ENCODE peak calls at places on chromosomes 6 and 20, in six cellular contexts. E is bronchial epithelial cell, X is colonic mucosa, B is WERI-Rb-1, T is left ventricle myocardium inferior, A is OCI-LY7. O is an unnamed sample.

GRCh38 chr6:42221546-42221945 is 3.9 kb upstream of the MRPS10 start:
- DNase-seq in B (no peak), T (no peak), X (no peak), A (no peak), E (peak; percentile 80), O (no peak)

GRCh38 chr6:35552285-35552917 is 39.7 kb upstream of the TULP1 start:
- DNase-seq in B (peak; percentile 78), E (peak; percentile 48), T (no peak), X (peak; percentile 57), A (peak; percentile 39), O (peak; percentile 56)

GRCh38 chr6:33620158-33620583 is 951 bp upstream of the ITPR3 start:
- DNase-seq in E (no peak), T (no peak), X (peak; percentile 69), A (peak; percentile 61), B (peak; percentile 65), O (no peak)

GRCh38 chr6:46563924-46564323 is 72.7 kb upstream of the RCAN2 start:
- DNase-seq in X (no peak), E (no peak), B (no peak), A (no peak), T (no peak), O (no peak)

GRCh38 chr20:11274137-11274536 is 600.3 kb upstream of the JAG1 start:
- DNase-seq in E (peak; percentile 70), B (peak; percentile 59), A (peak; percentile 9), X (peak; percentile 34), T (no peak), O (peak; percentile 66)

GRCh38 chr6:135583256-135583758 is 85.8 kb upstream of the AHI1 start:
- DNase-seq in A (no peak), B (no peak), T (no peak), X (no peak), E (peak; percentile 74), O (peak; percentile 62)

GRCh38 chr6:2197177-2197671 is 48.2 kb downstream of the GMDS start:
- DNase-seq in T (no peak), B (no peak), A (no peak), E (peak; percentile 40), X (no peak), O (peak; percentile 74)

GRCh38 chr6:17456711-17457110 is 63.3 kb downstream of the CAP2 start:
- DNase-seq in B (no peak), X (no peak), A (no peak), T (no peak), E (no peak), O (no peak)

GRCh38 chr20:10060223-10060622 is 25.4 kb downstream of the ANKEF1 start:
- DNase-seq in E (no peak), T (no peak), X (no peak), B (no peak), A (peak; percentile 71), O (no peak)

GRCh38 chr6:119449253-119450156 is 99.9 kb upstream of the MAN1A1 start:
- DNase-seq in A (peak; percentile 53), E (no peak), T (no peak), B (no peak), X (no peak), O (no peak)

GRCh38 chr6:46129301-46129633 is 522 bp upstream of the ENPP4 start:
- DNase-seq in X (no peak), A (peak; percentile 27), E (peak; percentile 30), T (no peak), B (no peak), O (no peak)

GRCh38 chr6:76120302-76120701 is 47.8 kb upstream of the IMPG1 start:
- DNase-seq in E (no peak), T (no peak), A (no peak), X (no peak), B (no peak), O (no peak)

GRCh38 chr6:7243188-7243942 is 69.6 kb downstream of the SSR1 start:
- DNase-seq in A (peak; percentile 75), E (peak; percentile 66), T (no peak), B (peak; percentile 87), X (peak; percentile 63), O (peak; percentile 70)

GRCh38 chr6:114218421-114218820 is 124.4 kb downstream of the HS3ST5 start:
- DNase-seq in E (no peak), B (no peak), T (no peak), A (no peak), X (no peak), O (no peak)

GRCh38 chr6:88358846-88359245 is 192.7 kb upstream of the CNR1 start:
- DNase-seq in T (no peak), A (no peak), B (no peak), E (peak; percentile 18), X (no peak), O (peak; percentile 77)

GRCh38 chr20:63944078-63944941 is 11.9 kb downstream of the UCKL1 start:
- DNase-seq in E (no peak), A (no peak), T (no peak), B (no peak), X (no peak), O (no peak)

GRCh38 chr20:22717466-22717865 is 133.1 kb upstream of the FOXA2 start:
- DNase-seq in A (no peak), E (peak; percentile 55), T (no peak), X (peak; percentile 73), B (no peak), O (no peak)

GRCh38 chr6:39887692-39888450 is 46.4 kb downstream of the MOCS1 start:
- DNase-seq in A (no peak), B (no peak), X (peak; percentile 34), E (peak; percentile 39), T (peak; percentile 79), O (peak; percentile 87)

GRCh38 chr6:140026561-140026960 is 652.1 kb upstream of the CITED2 start:
- DNase-seq in X (no peak), A (no peak), B (no peak), T (no peak), E (no peak), O (no peak)

GRCh38 chr6:22828179-22829062 is 259.1 kb downstream of the HDGFL1 start:
- DNase-seq in E (peak; percentile 99), T (no peak), A (no peak), B (peak; percentile 80), X (peak; percentile 23), O (peak; percentile 94)

GRCh38 chr6:42211726-42212125 is 5.9 kb downstream of the MRPS10 start:
- DNase-seq in A (no peak), T (no peak), X (no peak), B (no peak), E (no peak), O (no peak)

GRCh38 chr20:19397676-19398075 is 185.2 kb downstream of the SLC24A3 start:
- DNase-seq in E (peak; percentile 18), A (peak; percentile 5), B (no peak), T (no peak), X (no peak), O (no peak)

GRCh38 chr6:74091133-74091793 is 395.3 kb downstream of the CD109 start:
- DNase-seq in T (no peak), B (no peak), E (peak; percentile 50), A (peak; percentile 45), X (no peak), O (peak; percentile 64)

GRCh38 chr6:157669747-157670216 is 153.3 kb upstream of the SNX9 start:
- DNase-seq in A (no peak), B (peak; percentile 42), T (peak; percentile 87), X (peak; percentile 76), E (peak; percentile 37), O (peak; percentile 72)

GRCh38 chr6:143283887-143284640 is 166.4 kb downstream of the ADAT2 start:
- DNase-seq in B (no peak), X (no peak), T (no peak), E (no peak), A (no peak), O (peak; percentile 30)

DNA sequence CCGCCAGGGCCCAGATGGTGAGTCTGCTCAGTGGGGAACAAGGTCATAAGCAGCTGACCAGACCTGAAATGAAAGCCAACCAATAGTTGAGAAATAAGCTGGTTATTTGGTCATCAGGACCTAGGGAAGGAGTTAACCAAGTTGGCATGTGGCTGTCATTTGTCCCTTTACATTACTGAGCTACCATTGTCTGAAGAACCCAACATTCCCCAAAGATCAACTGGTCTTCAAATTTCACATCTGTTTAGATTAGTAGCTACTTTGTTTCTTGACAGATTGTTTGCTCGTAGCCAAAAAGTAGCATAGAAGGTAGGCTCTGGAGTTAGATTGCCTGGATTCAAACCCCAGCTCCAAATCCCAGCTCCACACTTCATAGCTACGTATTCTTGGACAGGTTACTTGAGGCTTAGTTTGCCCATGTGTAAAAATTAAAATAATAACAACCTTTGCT is 1.0 kb downstream of the NFKBIL1 start:
- DNase-seq in T (no peak), A (no peak), B (no peak), E (no peak), X (no peak), O (no peak)
- H3K4me3 ChIP-seq in T (peak overlapping the region; percentile 70), A (peak overlapping the region; percentile 67), B (no peak overlapping the region), E (no peak overlapping the region), X (no peak overlapping the region), O (peak overlapping the region; percentile 41)

GRCh38 chr20:50138479-50139393 is 14.8 kb downstream of the PEDS1 start:
- DNase-seq in B (no peak), X (no peak), T (no peak), A (no peak), E (no peak), O (no peak)
- TF ChIP-seq CTCF in B (no peak), X (no peak), T (peak; percentile 16), A (no peak), E (no peak), O (no peak)

GRCh38 chr6:56742122-56742791 is 99.6 kb upstream of the DST start:
- DNase-seq in E (peak; percentile 44), T (no peak), B (no peak), X (no peak), A (no peak), O (peak; percentile 41)
- H3K4me3 ChIP-seq in E (no peak overlapping the region), T (peak overlapping the region; percentile 42), B (no peak overlapping the region), X (no peak overlapping the region), A (no peak overlapping the region), O (no peak overlapping the region)

GRCh38 chr6:122116105-122116504 is 283.3 kb upstream of the HSF2 start:
- DNase-seq in A (no peak), E (no peak), B (no peak), T (no peak), X (no peak), O (no peak)

GRCh38 chr6:122122686-122123085 is 276.8 kb upstream of the HSF2 start:
- DNase-seq in E (no peak), B (no peak), A (no peak), X (no peak), T (no peak), O (no peak)

GRCh38 chr6:122122202-122122601 is 277.2 kb upstream of the HSF2 start:
- DNase-seq in T (no peak), E (no peak), A (no peak), X (no peak), B (no peak), O (no peak)

GRCh38 chr6:122116912-122117663 is 282.4 kb upstream of the HSF2 start:
- DNase-seq in E (no peak), B (no peak), T (no peak), X (no peak), A (no peak), O (no peak)

GRCh38 chr6:122118945-122119506 is 280.4 kb upstream of the HSF2 start:
- DNase-seq in B (no peak), E (no peak), T (no peak), A (no peak), X (no peak), O (no peak)
- TF ChIP-seq CTCF in B (no peak), E (no peak), T (no peak), A (no peak), X (no peak), O (no peak)

O was measured in fibroblast of mammary gland.